ENCODE peak calls at places on chromosomes 4 and X, in seven cellular contexts. Y, W, P, C, I, F and J are unnamed samples.

GRCh38 chr4:123889376-123889945 is 492.9 kb downstream of the SPRY1 start:
- DNase-seq in Y (no peak), W (peak; percentile 91), P (no peak), C (no peak), I (peak; percentile 21), F (no peak), J (peak; percentile 86)

GRCh38 chrX:86263526-86263925 is 115.3 kb downstream of the DACH2 start:
- DNase-seq in Y (no peak), W (no peak), P (no peak), C (peak; percentile 50), I (no peak), F (no peak), J (no peak)

GRCh38 chr4:39846135-39846534 is 131.6 kb downstream of the PDS5A start:
- DNase-seq in Y (no peak), W (no peak), P (no peak), C (no peak), I (peak; percentile 41), F (no peak), J (no peak)

GRCh38 chrX:35617836-35618235 is 180.3 kb upstream of the MAGEB16 start:
- DNase-seq in Y (no peak), W (no peak), P (no peak), C (no peak), I (no peak), F (no peak), J (no peak)

GRCh38 chrX:39859991-39860861 is 237.5 kb downstream of the BCOR start:
- DNase-seq in Y (no peak), W (peak; percentile 85), P (no peak), C (peak; percentile 70), I (peak; percentile 84), F (peak; percentile 45), J (peak; percentile 62)

GRCh38 chrX:555589-556220 is 74.9 kb upstream of the SHOX start:
- DNase-seq in Y (no peak), W (no peak), P (no peak), C (no peak), I (no peak), F (no peak), J (no peak)

GRCh38 chrX:9928083-9928482 is 39.1 kb upstream of the CLDN34 start:
- DNase-seq in Y (no peak), W (no peak), P (no peak), C (peak; percentile 86), I (no peak), F (no peak), J (no peak)

GRCh38 chr4:6134612-6135220 is 65.6 kb downstream of the JAKMIP1 start:
- DNase-seq in Y (no peak), W (no peak), P (no peak), C (no peak), I (no peak), F (no peak), J (no peak)

GRCh38 chr4:105978684-105979296 is 83.5 kb downstream of the NPNT start:
- DNase-seq in Y (no peak), W (peak; percentile 80), P (no peak), C (no peak), I (peak; percentile 79), F (peak; percentile 43), J (peak; percentile 54)

GRCh38 chr4:86977621-86978184 is 42.9 kb downstream of the AFF1 start:
- DNase-seq in Y (no peak), W (peak; percentile 70), P (peak; percentile 48), C (no peak), I (peak; percentile 80), F (no peak), J (no peak)

GRCh38 chr4:82891728-82892466 is 944 bp upstream of the SEC31A start:
- DNase-seq in Y (no peak), W (no peak), P (no peak), C (peak; percentile 24), I (peak; percentile 27), F (no peak), J (peak; percentile 53)

GRCh38 chrX:13153796-13154195 is 109.4 kb upstream of the FAM9C start:
- DNase-seq in Y (no peak), W (no peak), P (no peak), C (no peak), I (peak; percentile 65), F (no peak), J (no peak)

GRCh38 chr4:183544109-183544508 is 39.3 kb downstream of the ING2 start:
- DNase-seq in Y (no peak), W (no peak), P (no peak), C (no peak), I (peak; percentile 28), F (no peak), J (no peak)

GRCh38 chrX:23317799-23318724 is 16.6 kb upstream of the PTCHD1 start:
- DNase-seq in Y (no peak), W (peak; percentile 8), P (peak; percentile 34), C (peak; percentile 61), I (peak; percentile 11), F (no peak), J (no peak)

GRCh38 chr4:78454016-78454415 is 97.6 kb upstream of the ANXA3 start:
- DNase-seq in Y (no peak), W (no peak), P (peak; percentile 1), C (no peak), I (no peak), F (no peak), J (no peak)

GRCh38 chrX:63506320-63506719 is 155.2 kb upstream of the SPIN4 start:
- DNase-seq in Y (no peak), W (peak; percentile 64), P (peak; percentile 24), C (peak; percentile 31), I (peak; percentile 67), F (no peak), J (peak; percentile 23)

GRCh38 chrX:103629295-103630170 is 758 bp downstream of the TCEAL1 start:
- DNase-seq in Y (peak; percentile 74), W (peak; percentile 64), P (peak; percentile 71), C (peak; percentile 85), I (peak; percentile 60), F (peak; percentile 67), J (peak; percentile 71)

GRCh38 chr4:174855043-174855442 is 26.0 kb upstream of the GLRA3 start:
- DNase-seq in Y (no peak), W (no peak), P (no peak), C (no peak), I (no peak), F (no peak), J (no peak)

GRCh38 chr4:36332023-36332781 is 50.8 kb downstream of the DTHD1 start:
- DNase-seq in Y (no peak), W (no peak), P (no peak), C (peak; percentile 11), I (peak; percentile 6), F (no peak), J (no peak)

GRCh38 chrX:14030248-14030592 is 528 bp upstream of the GEMIN8 start:
- DNase-seq in Y (no peak), W (peak; percentile 27), P (no peak), C (no peak), I (peak; percentile 64), F (no peak), J (peak; percentile 48)

GRCh38 chr4:181504846-181505374 is 738.3 kb upstream of the TENM3 start:
- DNase-seq in Y (no peak), W (no peak), P (no peak), C (no peak), I (no peak), F (no peak), J (no peak)

GRCh38 chr4:123555500-123556273 is 159.1 kb downstream of the SPRY1 start:
- DNase-seq in Y (peak; percentile 91), W (peak; percentile 98), P (peak; percentile 90), C (no peak), I (peak; percentile 97), F (peak; percentile 87), J (peak; percentile 95)

GRCh38 chrX:5100004-5100403 is 1128.7 kb downstream of the NLGN4X start:
- DNase-seq in Y (no peak), W (no peak), P (no peak), C (no peak), I (no peak), F (no peak), J (no peak)

GRCh38 chrX:76279007-76279406 is 106.1 kb downstream of the PBDC1 start:
- DNase-seq in Y (no peak), W (peak; percentile 64), P (peak; percentile 50), C (peak; percentile 69), I (peak; percentile 54), F (peak; percentile 8), J (peak; percentile 56)

GRCh38 chrX:118116308-118117068 is at the start of gene KLHL13:
- DNase-seq in Y (peak; percentile 62), W (peak; percentile 17), P (peak; percentile 50), C (peak; percentile 75), I (peak; percentile 17), F (peak; percentile 31), J (peak; percentile 5)

GRCh38 chrX:111648802-111649201 is 32.2 kb upstream of the ALG13 start:
- DNase-seq in Y (no peak), W (no peak), P (no peak), C (no peak), I (no peak), F (no peak), J (no peak)

GRCh38 chr4:76950052-76950845 is 697 bp downstream of the SEPTIN11 start:
- DNase-seq in Y (peak; percentile 82), W (peak; percentile 44), P (peak; percentile 49), C (peak; percentile 70), I (peak; percentile 48), F (peak; percentile 33), J (peak; percentile 66)

GRCh38 chr4:89316187-89316586 is 8.6 kb upstream of the GPRIN3 start:
- DNase-seq in Y (no peak), W (peak; percentile 27), P (no peak), C (no peak), I (peak; percentile 40), F (no peak), J (no peak)
- H3K4me3 ChIP-seq in Y (no peak overlapping the region), W (no peak overlapping the region), P (no peak overlapping the region), C (no peak overlapping the region), I (no peak overlapping the region), F (no peak overlapping the region), J (no peak overlapping the region)

GRCh38 chrX:113741744-113742143 is 842.1 kb upstream of the HTR2C start:
- DNase-seq in Y (no peak), W (peak; percentile 55), P (peak; percentile 5), C (peak; percentile 55), I (peak; percentile 41), F (no peak), J (peak; percentile 45)
- TF ChIP-seq CTCF in Y (no peak), W (peak; percentile 37), P (no peak), C (peak; percentile 54), I (no peak), F (no peak), J (peak; percentile 45)

GRCh38 chr4:89469512-89469911 is 161.9 kb upstream of the GPRIN3 start:
- DNase-seq in Y (no peak), W (no peak), P (no peak), C (no peak), I (peak; percentile 8), F (no peak), J (peak; percentile 51)

GRCh38 chr4:89468632-89469031 is 161.0 kb upstream of the GPRIN3 start:
- DNase-seq in Y (no peak), W (no peak), P (no peak), C (no peak), I (no peak), F (no peak), J (peak; percentile 54)

GRCh38 chr4:89469930-89470375 is 162.4 kb upstream of the GPRIN3 start:
- DNase-seq in Y (no peak), W (peak; percentile 97), P (no peak), C (no peak), I (peak; percentile 97), F (no peak), J (peak; percentile 97)
- H3K4me3 ChIP-seq in Y (no peak overlapping the region), W (peak overlapping the region; percentile 9), P (no peak overlapping the region), C (no peak overlapping the region), I (peak overlapping the region; percentile 22), F (no peak overlapping the region), J (no peak overlapping the region)

DNA sequence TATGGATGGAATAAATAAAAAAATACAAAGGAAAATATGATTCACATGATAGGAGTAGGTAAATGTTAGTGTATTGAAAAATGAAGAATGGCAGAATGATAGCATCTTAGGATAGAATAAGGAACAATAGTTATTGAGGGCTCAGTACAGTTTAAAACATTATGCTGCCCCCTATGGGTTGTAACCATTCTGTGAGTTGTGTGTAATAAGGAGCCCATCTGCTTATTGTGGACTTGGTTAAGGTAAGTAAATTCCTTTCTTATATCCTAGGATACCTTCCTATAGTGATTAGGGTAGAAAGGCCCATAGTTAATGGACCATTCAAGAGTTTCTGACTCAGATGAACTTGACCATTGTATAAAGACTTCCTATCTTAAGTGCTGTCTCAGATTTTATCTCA is 195.8 kb downstream of the PDHA2 start:
- DNase-seq in Y (no peak), W (peak; percentile 59), P (no peak), C (peak; percentile 18), I (peak; percentile 72), F (no peak), J (peak; percentile 15)
- TF ChIP-seq CTCF in Y (no peak), W (peak; percentile 52), P (no peak), C (peak; percentile 57), I (peak; percentile 41), F (peak; percentile 47), J (peak; percentile 34)